ENCODE peak calls at places on chromosome 9, in nine cellular contexts. One of them, this sample, is unnamed.

GRCh38 chr9:69120380-69121154 is 53.5 kb upstream of the TJP2 start:
- DNase-seq in spleen: no peak
- DNase-seq in suprapubic skin: peak; percentile 85
- DNase-seq in K562: no peak
- DNase-seq in sigmoid colon: no peak
- DNase-seq in endothelial cell of umbilical vein: peak; percentile 21
- DNase-seq in H1: peak; percentile 91
- DNase-seq in HepG2: peak; percentile 81
- DNase-seq in SK-N-SH: no peak
- DNase-seq in this sample: no peak

GRCh38 chr9:114034663-114035062 is 43.4 kb downstream of the AMBP start:
- DNase-seq in spleen: peak; percentile 59
- DNase-seq in suprapubic skin: no peak
- DNase-seq in K562: no peak
- DNase-seq in sigmoid colon: peak; percentile 33
- DNase-seq in endothelial cell of umbilical vein: no peak
- DNase-seq in H1: peak; percentile 28
- DNase-seq in HepG2: no peak
- DNase-seq in SK-N-SH: no peak
- DNase-seq in this sample: no peak

GRCh38 chr9:120257483-120257882 is 322.5 kb downstream of the CDK5RAP2 start:
- DNase-seq in spleen: no peak
- DNase-seq in suprapubic skin: no peak
- DNase-seq in K562: no peak
- DNase-seq in sigmoid colon: no peak
- DNase-seq in endothelial cell of umbilical vein: no peak
- DNase-seq in H1: no peak
- DNase-seq in HepG2: no peak
- DNase-seq in SK-N-SH: no peak
- DNase-seq in this sample: no peak

GRCh38 chr9:135047026-135047350 is 40.5 kb upstream of the OLFM1 start:
- DNase-seq in spleen: no peak
- DNase-seq in suprapubic skin: peak; percentile 63
- DNase-seq in K562: no peak
- DNase-seq in sigmoid colon: peak; percentile 56
- DNase-seq in endothelial cell of umbilical vein: no peak
- DNase-seq in H1: no peak
- DNase-seq in HepG2: no peak
- DNase-seq in SK-N-SH: no peak
- DNase-seq in this sample: no peak

GRCh38 chr9:136608331-136609159 is 54.2 kb upstream of the EGFL7 start:
- DNase-seq in spleen: no peak
- DNase-seq in suprapubic skin: no peak
- DNase-seq in K562: no peak
- DNase-seq in sigmoid colon: no peak
- DNase-seq in endothelial cell of umbilical vein: no peak
- DNase-seq in H1: no peak
- DNase-seq in HepG2: no peak
- DNase-seq in SK-N-SH: no peak
- DNase-seq in this sample: no peak

GRCh38 chr9:133199648-133200321 is 9.3 kb downstream of the OBP2B start:
- DNase-seq in spleen: peak; percentile 81
- DNase-seq in suprapubic skin: no peak
- DNase-seq in K562: no peak
- DNase-seq in sigmoid colon: no peak
- DNase-seq in endothelial cell of umbilical vein: no peak
- DNase-seq in H1: peak; percentile 59
- DNase-seq in HepG2: no peak
- DNase-seq in SK-N-SH: no peak
- DNase-seq in this sample: no peak

GRCh38 chr9:88529496-88529895 is 5.5 kb upstream of the NXNL2 start:
- DNase-seq in spleen: peak; percentile 29
- DNase-seq in suprapubic skin: no peak
- DNase-seq in K562: no peak
- DNase-seq in sigmoid colon: no peak
- DNase-seq in endothelial cell of umbilical vein: no peak
- DNase-seq in H1: no peak
- DNase-seq in HepG2: no peak
- DNase-seq in SK-N-SH: no peak
- DNase-seq in this sample: no peak

GRCh38 chr9:124007468-124008306 is 3.9 kb upstream of the LHX2 start:
- DNase-seq in spleen: no peak
- DNase-seq in suprapubic skin: no peak
- DNase-seq in K562: no peak
- DNase-seq in sigmoid colon: no peak
- DNase-seq in endothelial cell of umbilical vein: no peak
- DNase-seq in H1: no peak
- DNase-seq in HepG2: no peak
- DNase-seq in SK-N-SH: no peak
- DNase-seq in this sample: no peak

GRCh38 chr9:29969856-29970647 is 2396.8 kb upstream of the C9orf72 start:
- DNase-seq in spleen: no peak
- DNase-seq in suprapubic skin: peak; percentile 68
- DNase-seq in K562: no peak
- DNase-seq in sigmoid colon: no peak
- DNase-seq in endothelial cell of umbilical vein: no peak
- DNase-seq in H1: no peak
- DNase-seq in HepG2: no peak
- DNase-seq in SK-N-SH: no peak
- DNase-seq in this sample: no peak

GRCh38 chr9:136278894-136279293 is 25.0 kb downstream of the CCDC187 start:
- DNase-seq in spleen: no peak
- DNase-seq in suprapubic skin: no peak
- DNase-seq in K562: no peak
- DNase-seq in sigmoid colon: no peak
- DNase-seq in endothelial cell of umbilical vein: no peak
- DNase-seq in H1: no peak
- DNase-seq in HepG2: no peak
- DNase-seq in SK-N-SH: no peak
- DNase-seq in this sample: no peak

GRCh38 chr9:137497921-137498719 is 39.0 kb upstream of the NSMF start:
- DNase-seq in spleen: peak; percentile 68
- DNase-seq in suprapubic skin: no peak
- DNase-seq in K562: no peak
- DNase-seq in sigmoid colon: no peak
- DNase-seq in endothelial cell of umbilical vein: no peak
- DNase-seq in H1: no peak
- DNase-seq in HepG2: no peak
- DNase-seq in SK-N-SH: peak; percentile 41
- DNase-seq in this sample: no peak

GRCh38 chr9:4327504-4328191 is 27.8 kb upstream of the GLIS3 start:
- DNase-seq in spleen: no peak
- DNase-seq in suprapubic skin: no peak
- DNase-seq in K562: no peak
- DNase-seq in sigmoid colon: no peak
- DNase-seq in endothelial cell of umbilical vein: peak; percentile 38
- DNase-seq in H1: peak; percentile 52
- DNase-seq in HepG2: no peak
- DNase-seq in SK-N-SH: no peak
- DNase-seq in this sample: no peak

GRCh38 chr9:38075272-38075671 is 6.2 kb upstream of the SHB start:
- DNase-seq in spleen: no peak
- DNase-seq in suprapubic skin: peak; percentile 56
- DNase-seq in K562: no peak
- DNase-seq in sigmoid colon: no peak
- DNase-seq in endothelial cell of umbilical vein: no peak
- DNase-seq in H1: no peak
- DNase-seq in HepG2: no peak
- DNase-seq in SK-N-SH: no peak
- DNase-seq in this sample: no peak

GRCh38 chr9:93028448-93029006 is 30.0 kb upstream of the SUSD3 start:
- DNase-seq in spleen: no peak
- DNase-seq in suprapubic skin: no peak
- DNase-seq in K562: no peak
- DNase-seq in sigmoid colon: no peak
- DNase-seq in endothelial cell of umbilical vein: no peak
- DNase-seq in H1: no peak
- DNase-seq in HepG2: no peak
- DNase-seq in SK-N-SH: no peak
- DNase-seq in this sample: no peak

GRCh38 chr9:133715866-133716563 is 22.1 kb downstream of the SARDH start:
- DNase-seq in spleen: peak; percentile 74
- DNase-seq in suprapubic skin: peak; percentile 74
- DNase-seq in K562: peak; percentile 33
- DNase-seq in sigmoid colon: peak; percentile 61
- DNase-seq in endothelial cell of umbilical vein: no peak
- DNase-seq in H1: peak; percentile 80
- DNase-seq in HepG2: peak; percentile 60
- DNase-seq in SK-N-SH: peak; percentile 85
- DNase-seq in this sample: no peak

GRCh38 chr9:96655198-96655851 is at the start of gene PRXL2C:
- DNase-seq in spleen: peak; percentile 94
- DNase-seq in suprapubic skin: peak; percentile 94
- DNase-seq in K562: peak; percentile 86
- DNase-seq in sigmoid colon: peak; percentile 94
- DNase-seq in endothelial cell of umbilical vein: peak; percentile 53
- DNase-seq in H1: peak; percentile 79
- DNase-seq in HepG2: peak; percentile 29
- DNase-seq in SK-N-SH: peak; percentile 92
- DNase-seq in this sample: no peak

GRCh38 chr9:137665697-137666504 is 47.1 kb downstream of the EHMT1 start:
- DNase-seq in spleen: peak; percentile 50
- DNase-seq in suprapubic skin: no peak
- DNase-seq in K562: no peak
- DNase-seq in sigmoid colon: peak; percentile 76
- DNase-seq in endothelial cell of umbilical vein: no peak
- DNase-seq in H1: no peak
- DNase-seq in HepG2: no peak
- DNase-seq in SK-N-SH: no peak
- DNase-seq in this sample: no peak

GRCh38 chr9:70883056-70883455 is 238.4 kb downstream of the TRPM3 start:
- DNase-seq in spleen: no peak
- DNase-seq in suprapubic skin: no peak
- DNase-seq in K562: no peak
- DNase-seq in sigmoid colon: no peak
- DNase-seq in endothelial cell of umbilical vein: peak; percentile 44
- DNase-seq in H1: no peak
- DNase-seq in HepG2: no peak
- DNase-seq in SK-N-SH: no peak
- DNase-seq in this sample: no peak

DNA sequence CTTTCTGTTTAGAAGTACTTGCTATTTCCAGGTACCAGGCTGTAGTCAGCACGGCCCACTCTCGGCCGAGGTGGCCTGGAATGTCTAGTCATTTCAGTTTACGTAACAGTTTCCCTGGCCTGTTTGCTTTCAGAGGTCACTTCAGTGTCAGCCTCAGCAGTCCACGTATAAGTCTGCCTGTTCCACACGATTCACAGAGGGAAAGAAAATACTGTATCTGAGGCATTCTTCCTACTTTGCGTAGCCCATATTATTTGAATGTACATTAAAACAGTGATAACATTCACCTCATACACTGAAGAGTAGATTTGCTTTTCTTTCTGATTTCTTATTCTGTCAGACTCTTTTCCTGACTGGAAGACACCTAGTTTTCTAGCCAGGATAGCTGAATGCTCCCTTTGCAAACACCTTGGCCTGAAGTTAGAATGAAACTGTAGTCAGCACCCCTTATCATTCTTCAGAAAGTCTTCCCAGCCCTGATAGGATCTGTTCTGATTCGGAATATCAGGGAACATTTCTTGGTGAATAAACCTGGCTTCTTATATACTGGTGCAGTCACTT is 140.9 kb downstream of the AOPEP start:
- DNase-seq in spleen: no peak
- DNase-seq in suprapubic skin: no peak
- DNase-seq in K562: peak; percentile 78
- DNase-seq in sigmoid colon: peak; percentile 86
- DNase-seq in endothelial cell of umbilical vein: peak; percentile 93
- DNase-seq in H1: peak; percentile 13
- DNase-seq in HepG2: peak; percentile 89
- DNase-seq in SK-N-SH: peak; percentile 17
- DNase-seq in this sample: no peak
- TF ChIP-seq POLR2AphosphoS5 in spleen: no peak
- TF ChIP-seq POLR2AphosphoS5 in suprapubic skin: no peak
- TF ChIP-seq POLR2AphosphoS5 in K562: no peak
- TF ChIP-seq POLR2AphosphoS5 in sigmoid colon: peak; percentile 88
- TF ChIP-seq POLR2AphosphoS5 in endothelial cell of umbilical vein: no peak
- TF ChIP-seq POLR2AphosphoS5 in H1: no peak
- TF ChIP-seq POLR2AphosphoS5 in HepG2: no peak
- TF ChIP-seq POLR2AphosphoS5 in SK-N-SH: no peak
- TF ChIP-seq POLR2AphosphoS5 in this sample: no peak

DNA sequence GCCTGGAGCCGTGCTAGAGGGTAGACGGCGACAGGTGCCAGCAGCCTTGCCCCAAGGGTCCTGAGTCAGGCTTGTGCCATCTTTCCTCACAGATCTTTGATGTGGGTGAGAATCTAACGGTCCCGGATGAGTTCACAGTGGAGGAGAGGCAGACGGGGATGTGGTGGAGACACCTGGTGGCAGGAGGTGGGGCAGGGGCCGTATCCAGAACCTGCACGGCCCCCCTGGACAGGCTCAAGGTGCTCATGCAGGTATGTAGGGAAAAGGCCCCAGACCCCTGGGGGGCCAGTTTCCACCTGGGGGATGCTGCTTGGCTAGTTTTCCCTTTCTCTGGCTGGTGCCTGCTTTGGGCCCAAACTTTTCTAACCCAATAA is 24.0 kb downstream of the PTGES2 start:
- DNase-seq in spleen: peak; percentile 73
- DNase-seq in suprapubic skin: no peak
- DNase-seq in K562: no peak
- DNase-seq in sigmoid colon: no peak
- DNase-seq in endothelial cell of umbilical vein: no peak
- DNase-seq in H1: peak; percentile 58
- DNase-seq in HepG2: peak; percentile 41
- DNase-seq in SK-N-SH: no peak
- DNase-seq in this sample: no peak
- H3K27ac ChIP-seq in spleen: no peak overlapping the region
- H3K27ac ChIP-seq in suprapubic skin: no peak overlapping the region
- H3K27ac ChIP-seq in K562: no peak overlapping the region
- H3K27ac ChIP-seq in sigmoid colon: no peak overlapping the region
- H3K27ac ChIP-seq in endothelial cell of umbilical vein: no peak overlapping the region
- H3K27ac ChIP-seq in H1: no peak overlapping the region
- H3K27ac ChIP-seq in HepG2: peak overlapping the region; percentile 90
- H3K27ac ChIP-seq in SK-N-SH: no peak overlapping the region
- H3K27ac ChIP-seq in this sample: no peak overlapping the region

DNA sequence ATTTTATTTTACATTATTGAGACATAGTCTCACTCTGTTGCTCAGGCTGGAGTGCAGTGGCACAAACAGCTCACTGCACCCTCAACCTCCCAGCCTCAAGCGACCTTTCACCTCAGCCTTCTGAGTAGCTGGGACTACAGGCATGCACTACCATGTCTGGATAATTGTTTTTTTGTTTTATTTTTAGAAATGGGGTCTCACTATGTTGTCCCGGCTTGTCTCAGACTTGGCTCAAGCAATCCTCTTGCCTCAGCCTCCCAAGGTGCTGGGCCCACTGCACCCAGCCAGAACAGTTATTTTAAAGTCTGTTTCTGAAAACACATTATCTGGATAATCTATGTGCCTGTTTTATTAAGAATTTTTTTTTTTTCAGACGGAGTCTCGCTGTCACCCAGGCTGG is 62.0 kb downstream of the TEX10 start:
- DNase-seq in spleen: no peak
- DNase-seq in suprapubic skin: no peak
- DNase-seq in K562: no peak
- DNase-seq in sigmoid colon: no peak
- DNase-seq in endothelial cell of umbilical vein: no peak
- DNase-seq in H1: no peak
- DNase-seq in HepG2: no peak
- DNase-seq in SK-N-SH: no peak
- DNase-seq in this sample: no peak
- H3K36me3 ChIP-seq in spleen: peaks cover 100% of the 10 kb centered on the region
- H3K36me3 ChIP-seq in suprapubic skin: peaks cover 75% of the 10 kb centered on the region
- H3K36me3 ChIP-seq in K562: peaks cover 48% of the 10 kb centered on the region
- H3K36me3 ChIP-seq in sigmoid colon: peaks cover under 1% of the 10 kb centered on the region
- H3K36me3 ChIP-seq in endothelial cell of umbilical vein: peaks cover 9% of the 10 kb centered on the region
- H3K36me3 ChIP-seq in H1: peaks cover 5% of the 10 kb centered on the region
- H3K36me3 ChIP-seq in HepG2: peaks cover 12% of the 10 kb centered on the region
- H3K36me3 ChIP-seq in SK-N-SH: peaks cover 73% of the 10 kb centered on the region
- H3K36me3 ChIP-seq in this sample: peaks cover 67% of the 10 kb centered on the region

GRCh38 chr9:121322037-121322736 is 47.9 kb downstream of the STOM start:
- DNase-seq in spleen: no peak
- DNase-seq in suprapubic skin: no peak
- DNase-seq in K562: no peak
- DNase-seq in sigmoid colon: no peak
- DNase-seq in endothelial cell of umbilical vein: peak; percentile 88
- DNase-seq in H1: no peak
- DNase-seq in HepG2: peak; percentile 99
- DNase-seq in SK-N-SH: no peak
- DNase-seq in this sample: no peak
- TF ChIP-seq POLR2AphosphoS5 in spleen: no peak
- TF ChIP-seq POLR2AphosphoS5 in suprapubic skin: peak; percentile 11
- TF ChIP-seq POLR2AphosphoS5 in K562: no peak
- TF ChIP-seq POLR2AphosphoS5 in sigmoid colon: peak; percentile 82
- TF ChIP-seq POLR2AphosphoS5 in endothelial cell of umbilical vein: peak; percentile 50
- TF ChIP-seq POLR2AphosphoS5 in H1: no peak
- TF ChIP-seq POLR2AphosphoS5 in HepG2: peak; percentile 23
- TF ChIP-seq POLR2AphosphoS5 in SK-N-SH: no peak
- TF ChIP-seq POLR2AphosphoS5 in this sample: no peak